ENCODE peak calls at places on chromosomes 6 and 20, in ten cellular contexts. Y, R, E, T, B, P, W, U, M and J are unnamed samples.

GRCh38 chr6:17884501-17885039 is 102.9 kb downstream of the KIF13A start:
- DNase-seq in Y (no peak), R (no peak), E (no peak), T (no peak), B (no peak), P (no peak), W (no peak), U (no peak), M (no peak), J (no peak)

GRCh38 chr6:16209539-16209938 is 28.8 kb upstream of the GMPR start:
- DNase-seq in Y (no peak), R (no peak), E (no peak), T (no peak), B (no peak), P (no peak), W (no peak), U (no peak), M (no peak), J (no peak)

GRCh38 chr6:166670894-166671293 is 43.8 kb upstream of the RPS6KA2 start:
- DNase-seq in Y (no peak), R (no peak), E (no peak), T (no peak), B (no peak), P (no peak), W (no peak), U (no peak), M (no peak), J (no peak)

GRCh38 chr6:10425973-10426780 is 11.3 kb upstream of the TFAP2A start:
- DNase-seq in Y (no peak), R (no peak), E (peak; percentile 38), T (no peak), B (no peak), P (no peak), W (peak; percentile 60), U (peak; percentile 35), M (no peak), J (no peak)

GRCh38 chr6:43940393-43941087 is 170.5 kb downstream of the VEGFA start:
- DNase-seq in Y (no peak), R (no peak), E (no peak), T (no peak), B (no peak), P (peak; percentile 8), W (no peak), U (no peak), M (no peak), J (peak; percentile 59)

GRCh38 chr20:36465109-36466080 is 75.9 kb upstream of the MYL9 start:
- DNase-seq in Y (no peak), R (peak; percentile 86), E (peak; percentile 62), T (peak; percentile 51), B (peak; percentile 77), P (peak; percentile 72), W (no peak), U (peak; percentile 68), M (no peak), J (peak; percentile 82)

GRCh38 chr20:48658505-48658904 is 169.3 kb downstream of the PREX1 start:
- DNase-seq in Y (no peak), R (no peak), E (no peak), T (no peak), B (no peak), P (no peak), W (no peak), U (no peak), M (no peak), J (no peak)

GRCh38 chr6:5295612-5296011 is 34.3 kb downstream of the FARS2 start:
- DNase-seq in Y (no peak), R (no peak), E (no peak), T (no peak), B (no peak), P (no peak), W (no peak), U (no peak), M (no peak), J (no peak)

GRCh38 chr6:32177182-32177787 is 920 bp upstream of the RNF5 start:
- DNase-seq in Y (peak; percentile 58), R (no peak), E (no peak), T (no peak), B (peak; percentile 59), P (peak; percentile 56), W (no peak), U (no peak), M (no peak), J (no peak)

GRCh38 chr6:114941078-114941477 is 598.3 kb upstream of the HS3ST5 start:
- DNase-seq in Y (no peak), R (no peak), E (no peak), T (no peak), B (no peak), P (no peak), W (no peak), U (no peak), M (no peak), J (no peak)

GRCh38 chr6:134146268-134147032 is 94.0 kb upstream of the SLC2A12 start:
- DNase-seq in Y (no peak), R (no peak), E (no peak), T (no peak), B (no peak), P (no peak), W (no peak), U (no peak), M (no peak), J (no peak)

GRCh38 chr20:5657190-5657872 is 92.9 kb upstream of the SHLD1 start:
- DNase-seq in Y (peak; percentile 46), R (peak; percentile 79), E (peak; percentile 25), T (no peak), B (peak; percentile 47), P (peak; percentile 49), W (peak; percentile 52), U (peak; percentile 34), M (no peak), J (no peak)

GRCh38 chr6:93424303-93425064 is 5.1 kb upstream of the EPHA7 start:
- DNase-seq in Y (no peak), R (no peak), E (no peak), T (no peak), B (no peak), P (no peak), W (no peak), U (no peak), M (no peak), J (no peak)

GRCh38 chr20:20271277-20271676 is 96.6 kb upstream of the INSM1 start:
- DNase-seq in Y (no peak), R (no peak), E (no peak), T (no peak), B (no peak), P (no peak), W (no peak), U (no peak), M (no peak), J (no peak)
- H3K27ac ChIP-seq in Y (no peak overlapping the region), R (no peak overlapping the region), E (no peak overlapping the region), T (no peak overlapping the region), B (no peak overlapping the region), P (no peak overlapping the region), W (no peak overlapping the region), U (no peak overlapping the region), M (no peak overlapping the region), J (no peak overlapping the region)

GRCh38 chr6:131003419-131004386 is 59.3 kb downstream of the EPB41L2 start:
- DNase-seq in Y (no peak), R (no peak), E (no peak), T (no peak), B (no peak), P (no peak), W (no peak), U (no peak), M (no peak), J (no peak)
- TF ChIP-seq CTCF in Y (no peak), R (no peak), E (no peak), T (no peak), B (no peak), P (no peak), W (no peak), U (no peak), M (no peak), J (no peak)

GRCh38 chr6:100342830-100343229 is 121.9 kb downstream of the SIM1 start:
- DNase-seq in Y (no peak), R (no peak), E (no peak), T (no peak), B (no peak), P (no peak), W (no peak), U (no peak), M (no peak), J (no peak)

GRCh38 chr6:100346203-100346602 is 118.5 kb downstream of the SIM1 start:
- DNase-seq in Y (no peak), R (no peak), E (no peak), T (no peak), B (no peak), P (no peak), W (no peak), U (no peak), M (no peak), J (no peak)

GRCh38 chr6:100343678-100344077 is 121.0 kb downstream of the SIM1 start:
- DNase-seq in Y (no peak), R (no peak), E (no peak), T (no peak), B (no peak), P (no peak), W (no peak), U (no peak), M (no peak), J (no peak)

GRCh38 chr6:100344761-100345160 is 120.0 kb downstream of the SIM1 start:
- DNase-seq in Y (no peak), R (no peak), E (no peak), T (no peak), B (no peak), P (no peak), W (no peak), U (no peak), M (no peak), J (no peak)

GRCh38 chr6:100344321-100344720 is 120.4 kb downstream of the SIM1 start:
- DNase-seq in Y (no peak), R (no peak), E (no peak), T (no peak), B (no peak), P (no peak), W (no peak), U (no peak), M (no peak), J (no peak)
- H3K27ac ChIP-seq in Y (no peak overlapping the region), R (no peak overlapping the region), E (no peak overlapping the region), T (no peak overlapping the region), B (no peak overlapping the region), P (no peak overlapping the region), W (no peak overlapping the region), U (peak overlapping the region; percentile 58), M (no peak overlapping the region), J (no peak overlapping the region)

DNA sequence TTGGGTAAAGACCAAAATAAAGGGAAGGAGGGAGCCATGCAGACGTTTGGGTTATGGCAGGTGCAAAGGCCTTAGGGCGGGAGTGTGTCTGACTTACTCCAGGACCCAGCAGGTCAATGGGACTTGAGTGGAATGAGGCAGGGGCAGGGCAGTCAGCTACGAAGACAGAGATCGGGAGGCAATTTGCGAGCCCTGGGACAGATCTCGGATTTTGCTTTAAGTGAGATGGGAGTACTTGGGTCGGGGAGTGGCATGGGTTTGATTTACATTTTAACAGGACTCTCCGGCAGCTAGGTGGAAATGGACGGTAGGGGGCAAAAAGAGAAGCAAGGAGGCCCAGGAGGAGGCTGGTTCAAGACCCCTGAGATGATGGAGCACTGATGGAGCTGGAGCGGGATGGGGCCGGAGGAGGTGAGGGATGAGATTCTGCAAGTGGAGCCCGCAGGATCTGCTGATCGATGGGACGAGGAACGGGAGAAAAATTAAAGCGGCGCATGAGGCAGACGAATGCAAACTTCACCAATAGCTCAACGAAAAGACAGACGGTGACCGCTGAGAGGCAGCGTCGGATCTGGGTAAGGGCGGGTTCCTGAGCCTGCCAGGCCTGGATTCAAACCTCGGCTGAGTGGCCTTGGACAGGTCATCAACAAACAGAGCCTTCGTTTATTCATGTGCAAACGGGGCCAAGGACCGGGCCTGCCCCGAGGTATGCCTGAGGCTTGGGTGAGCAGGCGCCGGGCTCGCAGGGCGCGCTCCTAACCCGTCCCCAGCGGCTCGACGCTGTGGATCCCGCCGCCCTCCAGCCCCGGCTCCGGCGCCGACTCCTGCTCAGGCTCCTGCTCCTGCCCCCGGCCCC is 774 bp upstream of the RBCK1 start:
- DNase-seq in Y (peak; percentile 68), R (peak; percentile 81), E (peak; percentile 80), T (peak; percentile 62), B (peak; percentile 81), P (peak; percentile 67), W (peak; percentile 86), U (peak; percentile 77), M (peak; percentile 66), J (peak; percentile 88)
- TF ChIP-seq CTCF in Y (no peak), R (no peak), E (peak; percentile 17), T (peak; percentile 45), B (peak; percentile 19), P (no peak), W (peak; percentile 4), U (peak; percentile 14), M (peak; percentile 26), J (no peak)